ENCODE peak calls at places on chromosomes 4 and X, in nine cellular contexts. D is breast epithelium, C is upper lobe of left lung, A is Caco-2, F is fibroblast of lung, K is heart right ventricle, L is adipocyte, Q is transverse colon, I is heart left ventricle. B is an unnamed sample. For H3K9me3, the result is how much of the 10 kb centered on the place peaks cover.

GRCh38 chr4:122577808-122578781 is 42.8 kb downstream of the IL21 start:
- DNase-seq in I (no peak), L (peak), A (peak), K (peak), F (peak), D (no peak), C (no peak), Q (peak), B (no peak)

GRCh38 chrX:23953908-23954269 is 46.1 kb downstream of the CXorf58 start:
- DNase-seq in F (no peak), I (no peak), L (no peak), D (no peak), C (no peak), K (no peak), Q (no peak), A (no peak), B (no peak)

GRCh38 chr4:102612824-102613366 is 111.7 kb downstream of the NFKB1 start:
- DNase-seq in F (no peak), I (no peak), Q (no peak), K (no peak), L (no peak), A (no peak), C (no peak), D (no peak), B (no peak)

GRCh38 chr4:176939445-176939844 is 146.7 kb upstream of the VEGFC start:
- DNase-seq in F (peak), D (no peak), L (peak), K (no peak), Q (no peak), C (no peak), I (no peak), A (no peak), B (no peak)

GRCh38 chr4:65391382-65391781 is 278.9 kb downstream of the EPHA5 start:
- DNase-seq in I (no peak), D (no peak), Q (no peak), L (no peak), K (no peak), A (no peak), F (no peak), C (no peak), B (no peak)

GRCh38 chrX:13652256-13653021 is 502 bp upstream of the TCEANC start:
- DNase-seq in L (peak), I (no peak), A (no peak), C (no peak), F (peak), Q (no peak), K (no peak), D (no peak), B (no peak)

GRCh38 chr4:128854433-128854832 is 44.9 kb downstream of the JADE1 start:
- DNase-seq in Q (no peak), D (no peak), A (no peak), F (no peak), K (no peak), L (peak), I (no peak), C (no peak), B (no peak)

GRCh38 chrX:13087322-13088154 is 43.1 kb upstream of the FAM9C start:
- DNase-seq in I (no peak), C (no peak), F (no peak), A (no peak), K (no peak), Q (peak), L (no peak), D (no peak), B (no peak)

GRCh38 chrX:33178690-33179089 is 32.7 kb downstream of the DMD start:
- DNase-seq in A (no peak), C (no peak), Q (no peak), D (no peak), L (no peak), K (no peak), F (no peak), I (no peak), B (no peak)

GRCh38 chr4:155072417-155072816 is 136.0 kb upstream of the NPY2R start:
- DNase-seq in Q (no peak), K (no peak), I (no peak), C (no peak), A (no peak), F (no peak), L (no peak), D (no peak), B (no peak)

GRCh38 chrX:9269134-9269533 is 195.7 kb upstream of the TBL1X start:
- DNase-seq in F (no peak), C (no peak), A (peak), Q (no peak), L (no peak), I (no peak), K (no peak), D (no peak), B (no peak)

GRCh38 chrX:55109304-55109703 is 20.5 kb downstream of the PAGE2 start:
- DNase-seq in A (peak), K (no peak), Q (no peak), I (no peak), L (peak), D (no peak), F (no peak), C (no peak), B (no peak)

GRCh38 chr4:147029296-147029695 is 83.6 kb upstream of the TTC29 start:
- DNase-seq in L (no peak), F (no peak), Q (no peak), C (no peak), A (no peak), I (no peak), K (no peak), D (no peak), B (no peak)

GRCh38 chr4:39706334-39706733 is 8.4 kb downstream of the UBE2K start:
- DNase-seq in K (peak), A (no peak), D (peak), I (no peak), L (peak), C (no peak), Q (peak), F (peak), B (no peak)

GRCh38 chr4:108010167-108010566 is 20.5 kb downstream of the HADH start:
- DNase-seq in A (no peak), K (no peak), C (no peak), Q (no peak), F (peak), D (no peak), I (no peak), L (peak), B (no peak)

GRCh38 chr4:97073194-97073593 is 1070.1 kb downstream of the STPG2 start:
- DNase-seq in F (no peak), K (no peak), Q (no peak), I (no peak), D (no peak), A (no peak), C (no peak), L (no peak), B (no peak)

GRCh38 chr4:158043971-158044618 is 128.7 kb downstream of the GASK1B start:
- DNase-seq in F (no peak), L (no peak), A (no peak), K (no peak), C (peak), Q (no peak), D (no peak), I (peak), B (no peak)

GRCh38 chrX:65406532-65406931 is 128.1 kb downstream of the LAS1L start:
- DNase-seq in Q (no peak), D (no peak), F (no peak), C (peak), I (no peak), K (no peak), A (peak), L (no peak), B (no peak)

GRCh38 chr4:1022051-1022738 is 10.8 kb downstream of the FGFRL1 start:
- DNase-seq in C (peak), F (no peak), Q (no peak), D (no peak), A (no peak), K (no peak), I (no peak), L (no peak), B (no peak)

GRCh38 chr4:7381221-7381889 is 53.4 kb downstream of the PSAPL1 start:
- DNase-seq in C (no peak), D (peak), L (no peak), I (peak), Q (no peak), A (no peak), K (no peak), F (no peak), B (no peak)

GRCh38 chrX:109926118-109926517 is 76.8 kb upstream of the TMEM164 start:
- DNase-seq in C (no peak), A (no peak), D (no peak), Q (no peak), F (no peak), K (no peak), L (no peak), I (no peak), B (no peak)

GRCh38 chr4:724131-724530 is 18.5 kb downstream of the PCGF3 start:
- DNase-seq in D (no peak), Q (peak), A (no peak), C (peak), I (no peak), K (no peak), L (no peak), F (no peak), B (no peak)

GRCh38 chr4:147480891-147481576 is at the start of gene EDNRA:
- DNase-seq in F (peak), D (no peak), A (no peak), K (peak), Q (no peak), I (peak), C (peak), L (peak), B (no peak)

GRCh38 chrX:36957425-36958328 is 50.5 kb upstream of the FAM47C start:
- DNase-seq in C (peak), Q (peak), D (no peak), L (peak), I (peak), A (no peak), K (no peak), F (no peak), B (no peak)

GRCh38 chr4:78797777-78798284 is 21.7 kb downstream of the BMP2K start:
- DNase-seq in Q (no peak), F (no peak), I (no peak), D (no peak), L (no peak), C (no peak), K (no peak), A (no peak), B (no peak)

GRCh38 chrX:6813836-6814370 is 279.0 kb upstream of the VCX3A start:
- DNase-seq in I (no peak), F (no peak), C (no peak), K (no peak), D (no peak), Q (no peak), L (no peak), A (peak), B (no peak)

GRCh38 chr4:2938906-2939305 is 24.3 kb downstream of the NOP14 start:
- DNase-seq in D (no peak), C (no peak), A (no peak), Q (peak), I (peak), K (no peak), L (no peak), F (no peak), B (no peak)

GRCh38 chr4:18689308-18689915 is 667.9 kb upstream of the LCORL start:
- DNase-seq in L (peak), F (peak), K (peak), Q (peak), A (peak), D (peak), I (no peak), C (no peak), B (peak)

GRCh38 chr4:145501051-145501660 is 19.5 kb downstream of the SMAD1 start:
- DNase-seq in D (no peak), Q (no peak), C (no peak), I (no peak), F (no peak), L (no peak), K (no peak), A (no peak), B (no peak)

DNA sequence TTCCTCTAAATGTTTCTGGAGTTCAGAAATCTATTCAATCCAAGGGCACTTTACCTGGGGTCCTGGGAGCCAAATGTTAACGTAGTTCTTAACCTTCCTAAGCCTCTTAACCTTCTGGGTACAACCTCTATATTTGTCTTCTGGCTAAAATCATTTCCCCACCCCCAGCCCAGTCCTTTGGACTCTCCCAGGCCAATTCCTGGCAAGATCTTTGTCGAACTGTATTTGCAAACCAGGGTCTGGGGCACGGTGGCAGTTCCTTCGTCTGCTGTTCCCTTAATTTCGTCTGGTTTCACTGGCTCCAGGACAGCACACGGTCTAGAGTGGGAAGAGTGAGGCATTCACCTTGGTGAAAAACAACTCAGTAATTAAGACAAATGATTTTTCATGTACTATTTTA is 811 bp upstream of the SLC25A5 start:
- DNase-seq in A (no peak), I (no peak), K (no peak), C (no peak), F (no peak), D (no peak), L (no peak), Q (no peak), B (no peak)
- H3K4me3 ChIP-seq in A (no peak), I (no peak), K (no peak), C (no peak), F (peak), D (no peak), L (peak), Q (no peak), B (peak)

DNA sequence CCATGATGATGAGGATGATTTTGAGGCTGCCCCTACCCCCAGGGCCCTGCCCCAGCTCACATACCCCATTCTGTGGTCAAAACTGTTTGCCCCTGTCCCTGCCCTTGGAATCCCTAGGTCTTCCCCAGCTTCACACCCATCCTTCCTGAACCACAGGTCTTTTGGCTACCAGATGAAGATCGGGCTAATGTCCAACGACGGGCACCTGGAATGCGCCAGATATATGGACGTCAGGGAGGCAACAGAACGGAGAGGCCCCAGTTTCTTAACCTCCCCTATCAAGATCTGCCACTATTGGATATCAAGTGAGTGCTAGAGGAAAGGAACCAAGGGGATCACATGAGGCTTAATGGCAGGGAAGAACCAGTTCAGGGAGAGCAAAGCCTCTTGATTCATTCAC is 6.6 kb downstream of the GDPD2 start:
- DNase-seq in D (no peak), C (no peak), F (no peak), K (no peak), I (no peak), L (no peak), A (no peak), Q (no peak), B (no peak)
- H3K9me3 ChIP-seq in D (under half), C (under half), F (under half), K (under half), I (under half), L (under half), A (under half), Q (under half), B (under half)

GRCh38 chr4:23891064-23891421 is 1.2 kb upstream of the PPARGC1A start:
- DNase-seq in Q (no peak), I (no peak), L (no peak), C (no peak), F (no peak), A (no peak), K (no peak), D (no peak), B (no peak)

GRCh38 chr4:23888421-23889319 is 1.2 kb downstream of the PPARGC1A start:
- DNase-seq in L (peak), Q (no peak), K (no peak), C (no peak), D (no peak), F (peak), A (no peak), I (no peak), B (no peak)

GRCh38 chr4:23889814-23890269 is at the start of gene PPARGC1A:
- DNase-seq in F (peak), D (no peak), K (peak), C (peak), I (no peak), L (peak), Q (peak), A (peak), B (no peak)

GRCh38 chr4:23889368-23889767 is 479 bp downstream of the PPARGC1A start:
- DNase-seq in A (no peak), Q (no peak), I (no peak), L (peak), C (no peak), F (peak), D (no peak), K (no peak), B (no peak)

GRCh38 chr4:23890369-23891063 is 669 bp upstream of the PPARGC1A start:
- DNase-seq in Q (no peak), I (no peak), D (no peak), A (no peak), K (no peak), C (no peak), F (peak), L (peak), B (no peak)
- H3K4me3 ChIP-seq in Q (peak), I (peak), D (peak), A (no peak), K (peak), C (no peak), F (peak), L (peak), B (no peak)

GRCh38 chrX:57817302-57817701 is 93.0 kb downstream of the ZXDA start:
- DNase-seq in A (no peak), I (no peak), C (no peak), D (no peak), K (no peak), Q (no peak), F (peak), L (peak), B (no peak)

GRCh38 chrX:57821703-57822375 is 88.4 kb downstream of the ZXDA start:
- DNase-seq in I (no peak), Q (peak), A (peak), L (peak), K (peak), C (no peak), F (peak), D (no peak), B (no peak)

DNA sequence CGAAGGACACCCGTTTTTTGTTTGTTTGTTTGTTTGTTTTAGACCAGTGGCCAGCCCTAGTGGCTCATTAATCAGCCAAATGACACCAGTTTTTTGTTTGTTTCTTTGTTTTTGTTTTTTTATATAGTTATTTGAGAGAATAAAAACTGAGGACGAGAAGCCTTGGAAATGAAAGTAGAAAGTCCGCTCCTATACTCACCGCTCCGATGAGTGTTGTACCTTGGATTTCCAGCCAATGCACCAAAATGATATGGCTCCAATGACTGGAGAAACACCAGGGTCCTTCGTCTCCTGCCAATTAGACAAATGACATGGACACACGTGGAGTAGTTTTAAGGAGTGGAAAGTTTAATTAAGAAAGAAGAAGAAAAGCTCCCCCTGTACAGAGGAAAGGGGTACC is 87.9 kb downstream of the ZXDA start:
- DNase-seq in K (no peak), L (no peak), A (no peak), I (no peak), Q (no peak), C (no peak), F (no peak), D (no peak), B (no peak)
- H3K9me3 ChIP-seq in K (under half), L (under half), A (under half), I (under half), Q (under half), C (under half), F (under half), D (under half), B (under half)

GRCh38 chr4:10459305-10459704 is 2.1 kb upstream of the ZNF518B start:
- DNase-seq in L (no peak), I (no peak), A (no peak), C (no peak), D (no peak), F (no peak), K (no peak), Q (no peak), B (no peak)

GRCh38 chr4:10461850-10462400 is 4.7 kb upstream of the ZNF518B start:
- DNase-seq in F (no peak), Q (no peak), L (no peak), I (no peak), A (no peak), K (no peak), D (no peak), C (peak), B (no peak)

GRCh38 chr4:10461091-10461849 is 4.0 kb upstream of the ZNF518B start:
- DNase-seq in Q (peak), C (peak), D (no peak), A (no peak), F (peak), L (peak), I (peak), K (peak), B (peak)

GRCh38 chr4:10458190-10458589 is 964 bp upstream of the ZNF518B start:
- DNase-seq in I (no peak), D (no peak), F (no peak), C (peak), A (no peak), K (no peak), Q (no peak), L (no peak), B (no peak)

GRCh38 chr4:10460313-10461047 is 3.3 kb upstream of the ZNF518B start:
- DNase-seq in K (no peak), I (no peak), L (no peak), F (no peak), Q (no peak), C (no peak), D (no peak), A (no peak), B (no peak)
- H3K4me3 ChIP-seq in K (no peak), I (peak), L (peak), F (no peak), Q (peak), C (no peak), D (no peak), A (no peak), B (no peak)

GRCh38 chr4:138217567-138217966 is 24.6 kb downstream of the SLC7A11 start:
- DNase-seq in I (no peak), Q (no peak), A (no peak), K (no peak), D (no peak), L (no peak), F (no peak), C (no peak), B (no peak)
- H3K9me3 ChIP-seq in I (under half), Q (under half), A (under half), K (under half), D (under half), L (under half), F (under half), C (under half), B (under half)

GRCh38 chrX:41348551-41348950 is 14.6 kb downstream of the DDX3X start:
- DNase-seq in A (no peak), K (no peak), I (no peak), D (no peak), C (no peak), L (no peak), Q (no peak), F (no peak), B (no peak)
- H3K4me3 ChIP-seq in A (no peak), K (no peak), I (no peak), D (no peak), C (no peak), L (no peak), Q (no peak), F (no peak), B (no peak)

DNA sequence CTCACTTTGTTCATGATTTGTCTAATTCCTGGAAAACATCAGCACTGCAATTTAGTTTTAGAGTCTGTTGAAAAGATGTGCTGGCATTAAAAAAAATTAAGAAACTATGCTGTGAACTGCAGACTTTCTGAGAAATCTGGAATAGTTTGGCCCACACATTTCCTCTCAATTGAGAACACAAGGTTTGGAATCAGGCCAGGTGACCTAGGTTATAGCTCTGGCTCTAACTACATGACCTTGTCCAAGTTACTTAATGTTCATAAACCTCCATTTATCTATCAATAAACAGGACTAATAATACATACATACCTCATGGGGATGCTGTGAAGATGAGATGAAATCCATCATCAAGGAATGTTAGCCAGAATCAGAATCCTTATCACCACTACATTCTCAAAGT is 61.4 kb upstream of the ENPEP start:
- DNase-seq in D (no peak), L (no peak), Q (no peak), I (no peak), A (no peak), K (no peak), C (no peak), F (peak), B (no peak)
- H3K9me3 ChIP-seq in D (under half), L (under half), Q (under half), I (under half), A (under half), K (under half), C (under half), F (under half), B (under half)

GRCh38 chrX:21926527-21927278 is 13.8 kb upstream of the SMS start:
- DNase-seq in L (peak), A (peak), Q (no peak), C (no peak), K (no peak), I (no peak), F (peak), D (no peak), B (peak)
- H3K4me3 ChIP-seq in L (peak), A (no peak), Q (no peak), C (no peak), K (no peak), I (no peak), F (peak), D (no peak), B (peak)

GRCh38 chr4:29653221-29653620 is 1066.9 kb upstream of the PCDH7 start:
- DNase-seq in L (no peak), K (no peak), C (no peak), A (no peak), F (no peak), I (no peak), D (no peak), Q (no peak), B (no peak)
- H3K9me3 ChIP-seq in L (under half), K (under half), C (under half), A (under half), F (under half), I (under half), D (under half), Q (under half), B (under half)

B was measured in Panc1.